ENCODE peak calls at places on chromosomes 4 and X, in ten cellular contexts. One of them, this sample, is unnamed.

GRCh38 chr4:74524985-74525384 is 80.0 kb downstream of the AREG start:
- DNase-seq in CD4-positive, CD25-positive, alpha-beta regulatory T cell: no peak
- DNase-seq in RWPE1: no peak
- DNase-seq in trophoblast cell: no peak
- DNase-seq in dorsolateral prefrontal cortex: no peak
- DNase-seq in DND-41: no peak
- DNase-seq in caudate nucleus: no peak
- DNase-seq in heart left ventricle: no peak
- DNase-seq in psoas muscle: no peak
- DNase-seq in neural progenitor cell: no peak
- DNase-seq in this sample: no peak

GRCh38 chr4:31390849-31391248 is 670.7 kb downstream of the PCDH7 start:
- DNase-seq in DND-41: no peak
- DNase-seq in CD4-positive, CD25-positive, alpha-beta regulatory T cell: no peak
- DNase-seq in heart left ventricle: no peak
- DNase-seq in trophoblast cell: no peak
- DNase-seq in caudate nucleus: no peak
- DNase-seq in RWPE1: no peak
- DNase-seq in dorsolateral prefrontal cortex: no peak
- DNase-seq in neural progenitor cell: no peak
- DNase-seq in psoas muscle: no peak
- DNase-seq in this sample: no peak

GRCh38 chr4:2791518-2792395 is 1.1 kb upstream of the SH3BP2 start:
- DNase-seq in neural progenitor cell: peak
- DNase-seq in psoas muscle: peak
- DNase-seq in RWPE1: no peak
- DNase-seq in trophoblast cell: no peak
- DNase-seq in CD4-positive, CD25-positive, alpha-beta regulatory T cell: no peak
- DNase-seq in caudate nucleus: no peak
- DNase-seq in dorsolateral prefrontal cortex: no peak
- DNase-seq in heart left ventricle: peak
- DNase-seq in DND-41: no peak
- DNase-seq in this sample: no peak

GRCh38 chr4:15400911-15401671 is 26.7 kb upstream of the C1QTNF7 start:
- DNase-seq in RWPE1: peak
- DNase-seq in DND-41: peak
- DNase-seq in dorsolateral prefrontal cortex: peak
- DNase-seq in trophoblast cell: peak
- DNase-seq in neural progenitor cell: no peak
- DNase-seq in psoas muscle: peak
- DNase-seq in CD4-positive, CD25-positive, alpha-beta regulatory T cell: peak
- DNase-seq in heart left ventricle: peak
- DNase-seq in caudate nucleus: no peak
- DNase-seq in this sample: peak

GRCh38 chr4:13243152-13243551 is 241.0 kb downstream of the RAB28 start:
- DNase-seq in trophoblast cell: no peak
- DNase-seq in CD4-positive, CD25-positive, alpha-beta regulatory T cell: no peak
- DNase-seq in neural progenitor cell: no peak
- DNase-seq in dorsolateral prefrontal cortex: no peak
- DNase-seq in caudate nucleus: no peak
- DNase-seq in RWPE1: no peak
- DNase-seq in heart left ventricle: no peak
- DNase-seq in psoas muscle: no peak
- DNase-seq in DND-41: no peak
- DNase-seq in this sample: no peak

GRCh38 chrX:149611619-149612018 is 16.5 kb upstream of the HSFX2 start:
- DNase-seq in DND-41: no peak
- DNase-seq in caudate nucleus: no peak
- DNase-seq in trophoblast cell: no peak
- DNase-seq in neural progenitor cell: no peak
- DNase-seq in dorsolateral prefrontal cortex: no peak
- DNase-seq in heart left ventricle: no peak
- DNase-seq in psoas muscle: no peak
- DNase-seq in CD4-positive, CD25-positive, alpha-beta regulatory T cell: no peak
- DNase-seq in RWPE1: no peak
- DNase-seq in this sample: no peak

GRCh38 chr4:113749178-113749577 is 12.4 kb downstream of the CAMK2D start:
- DNase-seq in neural progenitor cell: no peak
- DNase-seq in CD4-positive, CD25-positive, alpha-beta regulatory T cell: no peak
- DNase-seq in caudate nucleus: no peak
- DNase-seq in heart left ventricle: no peak
- DNase-seq in RWPE1: no peak
- DNase-seq in DND-41: no peak
- DNase-seq in trophoblast cell: no peak
- DNase-seq in dorsolateral prefrontal cortex: no peak
- DNase-seq in psoas muscle: no peak
- DNase-seq in this sample: no peak

GRCh38 chrX:154605566-154605965 is 13.5 kb downstream of the CTAG1B start:
- DNase-seq in CD4-positive, CD25-positive, alpha-beta regulatory T cell: no peak
- DNase-seq in neural progenitor cell: no peak
- DNase-seq in trophoblast cell: no peak
- DNase-seq in DND-41: no peak
- DNase-seq in RWPE1: no peak
- DNase-seq in psoas muscle: no peak
- DNase-seq in heart left ventricle: no peak
- DNase-seq in dorsolateral prefrontal cortex: no peak
- DNase-seq in caudate nucleus: no peak
- DNase-seq in this sample: no peak

GRCh38 chrX:110531873-110532272 is 173.2 kb downstream of the RTL9 start:
- DNase-seq in CD4-positive, CD25-positive, alpha-beta regulatory T cell: no peak
- DNase-seq in psoas muscle: no peak
- DNase-seq in caudate nucleus: no peak
- DNase-seq in RWPE1: no peak
- DNase-seq in neural progenitor cell: no peak
- DNase-seq in trophoblast cell: no peak
- DNase-seq in heart left ventricle: no peak
- DNase-seq in DND-41: no peak
- DNase-seq in dorsolateral prefrontal cortex: no peak
- DNase-seq in this sample: no peak

GRCh38 chr4:147160908-147161513 is 215.3 kb upstream of the TTC29 start:
- DNase-seq in CD4-positive, CD25-positive, alpha-beta regulatory T cell: peak
- DNase-seq in RWPE1: peak
- DNase-seq in neural progenitor cell: peak
- DNase-seq in heart left ventricle: no peak
- DNase-seq in trophoblast cell: peak
- DNase-seq in psoas muscle: no peak
- DNase-seq in DND-41: peak
- DNase-seq in caudate nucleus: no peak
- DNase-seq in dorsolateral prefrontal cortex: no peak
- DNase-seq in this sample: no peak

GRCh38 chr4:94507708-94508107 is 56.0 kb downstream of the PDLIM5 start:
- DNase-seq in neural progenitor cell: no peak
- DNase-seq in CD4-positive, CD25-positive, alpha-beta regulatory T cell: peak
- DNase-seq in dorsolateral prefrontal cortex: no peak
- DNase-seq in DND-41: no peak
- DNase-seq in caudate nucleus: no peak
- DNase-seq in trophoblast cell: peak
- DNase-seq in RWPE1: peak
- DNase-seq in psoas muscle: peak
- DNase-seq in heart left ventricle: no peak
- DNase-seq in this sample: no peak

GRCh38 chrX:20680998-20681397 is 414.3 kb upstream of the RPS6KA3 start:
- DNase-seq in psoas muscle: no peak
- DNase-seq in CD4-positive, CD25-positive, alpha-beta regulatory T cell: no peak
- DNase-seq in heart left ventricle: no peak
- DNase-seq in neural progenitor cell: no peak
- DNase-seq in RWPE1: no peak
- DNase-seq in DND-41: no peak
- DNase-seq in caudate nucleus: no peak
- DNase-seq in dorsolateral prefrontal cortex: no peak
- DNase-seq in trophoblast cell: peak
- DNase-seq in this sample: no peak

GRCh38 chr4:105909699-105910340 is 14.5 kb downstream of the NPNT start:
- DNase-seq in DND-41: no peak
- DNase-seq in RWPE1: peak
- DNase-seq in caudate nucleus: no peak
- DNase-seq in dorsolateral prefrontal cortex: no peak
- DNase-seq in heart left ventricle: no peak
- DNase-seq in psoas muscle: no peak
- DNase-seq in CD4-positive, CD25-positive, alpha-beta regulatory T cell: no peak
- DNase-seq in trophoblast cell: no peak
- DNase-seq in neural progenitor cell: no peak
- DNase-seq in this sample: no peak

GRCh38 chrX:69290327-69290726 is 125.1 kb upstream of the PJA1 start:
- DNase-seq in heart left ventricle: no peak
- DNase-seq in RWPE1: no peak
- DNase-seq in trophoblast cell: no peak
- DNase-seq in CD4-positive, CD25-positive, alpha-beta regulatory T cell: no peak
- DNase-seq in DND-41: no peak
- DNase-seq in dorsolateral prefrontal cortex: no peak
- DNase-seq in caudate nucleus: no peak
- DNase-seq in neural progenitor cell: no peak
- DNase-seq in psoas muscle: no peak
- DNase-seq in this sample: no peak

GRCh38 chr4:74023709-74024108 is 14.8 kb downstream of the CXCL3 start:
- DNase-seq in RWPE1: no peak
- DNase-seq in dorsolateral prefrontal cortex: no peak
- DNase-seq in neural progenitor cell: no peak
- DNase-seq in trophoblast cell: no peak
- DNase-seq in CD4-positive, CD25-positive, alpha-beta regulatory T cell: no peak
- DNase-seq in DND-41: no peak
- DNase-seq in psoas muscle: no peak
- DNase-seq in heart left ventricle: no peak
- DNase-seq in caudate nucleus: no peak
- DNase-seq in this sample: no peak

GRCh38 chr4:24937176-24937575 is 24.3 kb upstream of the CCDC149 start:
- DNase-seq in trophoblast cell: no peak
- DNase-seq in dorsolateral prefrontal cortex: no peak
- DNase-seq in DND-41: no peak
- DNase-seq in neural progenitor cell: no peak
- DNase-seq in psoas muscle: no peak
- DNase-seq in CD4-positive, CD25-positive, alpha-beta regulatory T cell: no peak
- DNase-seq in heart left ventricle: no peak
- DNase-seq in RWPE1: no peak
- DNase-seq in caudate nucleus: no peak
- DNase-seq in this sample: no peak
- H3K27ac ChIP-seq in trophoblast cell: no peak
- H3K27ac ChIP-seq in dorsolateral prefrontal cortex: no peak
- H3K27ac ChIP-seq in DND-41: no peak
- H3K27ac ChIP-seq in neural progenitor cell: no peak
- H3K27ac ChIP-seq in psoas muscle: no peak
- H3K27ac ChIP-seq in CD4-positive, CD25-positive, alpha-beta regulatory T cell: no peak
- H3K27ac ChIP-seq in heart left ventricle: no peak
- H3K27ac ChIP-seq in RWPE1: no peak
- H3K27ac ChIP-seq in caudate nucleus: no peak
- H3K27ac ChIP-seq in this sample: no peak

DNA sequence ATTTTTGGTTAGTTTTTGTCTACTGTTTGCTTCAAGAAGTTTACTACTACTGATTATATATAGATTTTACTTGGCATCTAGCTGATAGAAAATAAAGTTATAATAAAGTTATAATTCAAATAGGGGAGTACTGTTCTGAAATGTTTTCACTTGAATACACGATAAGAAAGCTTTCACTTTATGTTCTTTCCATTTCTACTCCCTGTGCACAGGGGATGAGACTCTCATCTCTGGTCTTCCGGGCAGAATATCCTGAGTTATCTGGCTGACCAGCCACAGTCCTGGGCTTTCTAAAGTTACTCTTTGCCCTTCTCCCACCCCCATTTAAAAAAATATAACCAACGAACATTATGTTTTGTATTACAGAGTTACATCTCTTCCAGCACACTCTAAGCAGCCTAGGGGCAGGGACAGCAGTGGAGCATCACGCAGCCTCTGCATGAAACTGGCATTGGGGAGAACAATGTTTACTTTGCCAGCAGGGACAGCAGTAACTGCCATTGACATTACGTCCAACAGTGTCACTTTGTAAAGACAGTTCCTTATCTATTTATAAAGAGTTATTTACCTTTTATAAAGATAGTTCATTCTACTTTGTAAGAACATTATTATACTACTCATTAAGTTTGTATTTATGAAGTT is 64.3 kb downstream of the METTL14 start:
- DNase-seq in trophoblast cell: no peak
- DNase-seq in DND-41: no peak
- DNase-seq in RWPE1: no peak
- DNase-seq in psoas muscle: no peak
- DNase-seq in CD4-positive, CD25-positive, alpha-beta regulatory T cell: no peak
- DNase-seq in neural progenitor cell: no peak
- DNase-seq in heart left ventricle: no peak
- DNase-seq in dorsolateral prefrontal cortex: no peak
- DNase-seq in caudate nucleus: no peak
- DNase-seq in this sample: no peak
- H3K27ac ChIP-seq in trophoblast cell: no peak
- H3K27ac ChIP-seq in DND-41: no peak
- H3K27ac ChIP-seq in RWPE1: no peak
- H3K27ac ChIP-seq in psoas muscle: no peak
- H3K27ac ChIP-seq in CD4-positive, CD25-positive, alpha-beta regulatory T cell: no peak
- H3K27ac ChIP-seq in neural progenitor cell: no peak
- H3K27ac ChIP-seq in heart left ventricle: peak
- H3K27ac ChIP-seq in dorsolateral prefrontal cortex: no peak
- H3K27ac ChIP-seq in caudate nucleus: no peak
- H3K27ac ChIP-seq in this sample: no peak

DNA sequence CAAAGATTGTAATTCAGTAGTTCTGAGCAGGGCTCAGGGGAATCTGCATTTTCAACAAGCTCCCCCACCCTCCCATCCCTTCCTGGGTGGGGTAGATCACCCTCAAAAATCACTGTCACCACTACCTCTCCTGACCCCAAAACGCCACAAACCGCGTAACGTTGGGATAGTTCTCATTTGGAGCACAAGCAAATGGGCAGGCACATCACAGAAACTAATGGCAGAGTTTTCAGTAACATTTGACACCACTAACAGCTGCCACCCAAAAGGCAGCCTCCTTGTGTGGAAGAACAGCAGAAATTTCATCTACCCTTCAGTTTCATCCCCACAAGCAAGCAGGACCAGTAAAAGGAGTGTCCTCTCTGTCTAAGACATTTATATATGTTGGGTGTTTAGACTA is 132.7 kb downstream of the PALLD start:
- DNase-seq in trophoblast cell: no peak
- DNase-seq in DND-41: no peak
- DNase-seq in psoas muscle: no peak
- DNase-seq in caudate nucleus: no peak
- DNase-seq in CD4-positive, CD25-positive, alpha-beta regulatory T cell: no peak
- DNase-seq in RWPE1: no peak
- DNase-seq in neural progenitor cell: no peak
- DNase-seq in dorsolateral prefrontal cortex: no peak
- DNase-seq in heart left ventricle: no peak
- DNase-seq in this sample: no peak
- H3K27ac ChIP-seq in trophoblast cell: no peak
- H3K27ac ChIP-seq in DND-41: no peak
- H3K27ac ChIP-seq in psoas muscle: peak
- H3K27ac ChIP-seq in caudate nucleus: no peak
- H3K27ac ChIP-seq in CD4-positive, CD25-positive, alpha-beta regulatory T cell: no peak
- H3K27ac ChIP-seq in RWPE1: no peak
- H3K27ac ChIP-seq in neural progenitor cell: peak
- H3K27ac ChIP-seq in dorsolateral prefrontal cortex: no peak
- H3K27ac ChIP-seq in heart left ventricle: no peak
- H3K27ac ChIP-seq in this sample: no peak

DNA sequence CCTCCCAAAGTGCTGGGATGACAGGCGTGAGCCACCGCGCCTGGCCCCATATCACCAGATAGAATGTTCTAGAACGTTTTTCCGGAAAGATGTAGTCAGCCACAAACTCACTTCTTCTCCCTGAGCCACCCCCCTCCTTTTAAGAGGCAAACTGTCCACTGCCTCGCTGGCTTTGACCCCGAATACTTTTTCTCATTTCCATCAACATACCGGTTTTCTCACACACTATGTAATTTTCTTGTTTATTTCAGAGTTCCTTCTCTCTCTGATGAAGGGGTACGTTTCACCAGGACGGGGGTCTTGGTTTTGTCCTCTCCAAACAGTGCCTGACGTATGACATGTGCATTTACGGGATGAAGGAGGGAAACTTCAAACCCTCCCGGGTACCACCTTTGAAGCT is 74.0 kb downstream of the CRLF2 start:
- DNase-seq in RWPE1: no peak
- DNase-seq in neural progenitor cell: no peak
- DNase-seq in dorsolateral prefrontal cortex: no peak
- DNase-seq in DND-41: no peak
- DNase-seq in trophoblast cell: no peak
- DNase-seq in psoas muscle: no peak
- DNase-seq in CD4-positive, CD25-positive, alpha-beta regulatory T cell: no peak
- DNase-seq in heart left ventricle: no peak
- DNase-seq in caudate nucleus: no peak
- DNase-seq in this sample: no peak
- H3K27ac ChIP-seq in RWPE1: no peak
- H3K27ac ChIP-seq in neural progenitor cell: no peak
- H3K27ac ChIP-seq in dorsolateral prefrontal cortex: no peak
- H3K27ac ChIP-seq in DND-41: no peak
- H3K27ac ChIP-seq in trophoblast cell: no peak
- H3K27ac ChIP-seq in psoas muscle: no peak
- H3K27ac ChIP-seq in CD4-positive, CD25-positive, alpha-beta regulatory T cell: no peak
- H3K27ac ChIP-seq in heart left ventricle: no peak
- H3K27ac ChIP-seq in caudate nucleus: no peak
- H3K27ac ChIP-seq in this sample: no peak